ENCODE peak calls at places on chromosomes 6 and 20, in ten cellular contexts. I is activated T-cell treated with anti-CD3 and anti-CD28 coated beads for 1 hour; L is cardiac muscle cell; W is activated naive CD8-positive, alpha-beta T cell treated with anti-CD3 and anti-CD28 coated beads for 36 hours; U is T1000; Y is A549; R is AG08395; X is hypothalamus; P is GDM1; F is EL. D is an unnamed sample.

GRCh38 chr6:5061152-5061551 is 24.0 kb upstream of the PPP1R3G start:
- DNase-seq in I (no peak), L (peak; percentile 9), W (no peak), U (no peak), Y (no peak), R (no peak), X (no peak), P (no peak), F (no peak), D (no peak)

GRCh38 chr6:4563877-4564276 is 212.3 kb upstream of the CDYL start:
- DNase-seq in I (no peak), L (no peak), W (no peak), U (no peak), Y (no peak), R (no peak), X (no peak), P (no peak), F (no peak), D (no peak)

GRCh38 chr6:158686791-158687381 is 37.0 kb downstream of the SYTL3 start:
- DNase-seq in I (peak; percentile 13), L (no peak), W (peak; percentile 39), U (no peak), Y (no peak), R (no peak), X (no peak), P (peak; percentile 49), F (no peak), D (no peak)

GRCh38 chr6:169019727-169020491 is 233.7 kb downstream of the THBS2 start:
- DNase-seq in I (no peak), L (peak; percentile 33), W (no peak), U (no peak), Y (no peak), R (no peak), X (no peak), P (no peak), F (no peak), D (no peak)

GRCh38 chr6:102717737-102718427 is 1324.4 kb downstream of the GRIK2 start:
- DNase-seq in I (no peak), L (no peak), W (no peak), U (no peak), Y (no peak), R (no peak), X (no peak), P (no peak), F (no peak), D (no peak)

GRCh38 chr20:9578584-9578983 is 64.2 kb downstream of the LAMP5 start:
- DNase-seq in I (no peak), L (no peak), W (no peak), U (no peak), Y (no peak), R (no peak), X (no peak), P (no peak), F (no peak), D (no peak)

GRCh38 chr6:108425428-108425827 is 130.6 kb downstream of the AFG1L start:
- DNase-seq in I (no peak), L (no peak), W (no peak), U (no peak), Y (no peak), R (no peak), X (no peak), P (no peak), F (no peak), D (no peak)

GRCh38 chr6:126444874-126445273 is 105.0 kb downstream of the CENPW start:
- DNase-seq in I (no peak), L (no peak), W (no peak), U (no peak), Y (no peak), R (peak; percentile 3), X (no peak), P (no peak), F (peak; percentile 22), D (no peak)

GRCh38 chr20:18754030-18754659 is 59.4 kb upstream of the SCP2D1 start:
- DNase-seq in I (no peak), L (no peak), W (no peak), U (no peak), Y (no peak), R (no peak), X (no peak), P (no peak), F (no peak), D (no peak)

GRCh38 chr6:144202879-144203468 is 52.7 kb downstream of the STX11 start:
- DNase-seq in I (no peak), L (no peak), W (no peak), U (no peak), Y (no peak), R (no peak), X (no peak), P (no peak), F (no peak), D (no peak)